ENCODE peak calls at places on chromosomes 4 and X, in four cellular contexts. One of them, this sample, is unnamed.

GRCh38 chr4:87270144-87270543 is 49.7 kb upstream of the KLHL8 start:
- DNase-seq in GM12878: no peak
- DNase-seq in H1: peak
- DNase-seq in HCT116: peak
- DNase-seq in this sample: peak

GRCh38 chrX:13110427-13111324 is 66.3 kb upstream of the FAM9C start:
- DNase-seq in HCT116: peak
- DNase-seq in H1: no peak
- DNase-seq in GM12878: no peak
- DNase-seq in this sample: no peak

GRCh38 chr4:4323705-4324534 is 33.9 kb downstream of the ZBTB49 start:
- DNase-seq in H1: no peak
- DNase-seq in GM12878: no peak
- DNase-seq in HCT116: no peak
- DNase-seq in this sample: peak

GRCh38 chr4:53490161-53490915 is 100.9 kb downstream of the LNX1 start:
- DNase-seq in H1: no peak
- DNase-seq in HCT116: no peak
- DNase-seq in GM12878: no peak
- DNase-seq in this sample: no peak

GRCh38 chr4:51843309-51844156 is 580 bp downstream of the DCUN1D4 start:
- DNase-seq in H1: no peak
- DNase-seq in GM12878: no peak
- DNase-seq in HCT116: no peak
- DNase-seq in this sample: peak

GRCh38 chr4:6474705-6475457 is 2.5 kb upstream of the PPP2R2C start:
- DNase-seq in H1: no peak
- DNase-seq in HCT116: no peak
- DNase-seq in GM12878: no peak
- DNase-seq in this sample: no peak

GRCh38 chr4:168832746-168833575 is 177.1 kb downstream of the CBR4 start:
- DNase-seq in H1: no peak
- DNase-seq in HCT116: no peak
- DNase-seq in GM12878: no peak
- DNase-seq in this sample: no peak

GRCh38 chr4:150056569-150056968 is 21.7 kb upstream of the DCLK2 start:
- DNase-seq in HCT116: no peak
- DNase-seq in H1: no peak
- DNase-seq in GM12878: no peak
- DNase-seq in this sample: no peak

GRCh38 chr4:173505924-173506779 is 23.9 kb downstream of the HAND2 start:
- DNase-seq in H1: no peak
- DNase-seq in HCT116: peak
- DNase-seq in GM12878: peak
- DNase-seq in this sample: peak
- TF ChIP-seq SIN3A in H1: no peak
- TF ChIP-seq SIN3A in HCT116: no peak
- TF ChIP-seq SIN3A in GM12878: no peak
- TF ChIP-seq SIN3A in this sample: no peak

DNA sequence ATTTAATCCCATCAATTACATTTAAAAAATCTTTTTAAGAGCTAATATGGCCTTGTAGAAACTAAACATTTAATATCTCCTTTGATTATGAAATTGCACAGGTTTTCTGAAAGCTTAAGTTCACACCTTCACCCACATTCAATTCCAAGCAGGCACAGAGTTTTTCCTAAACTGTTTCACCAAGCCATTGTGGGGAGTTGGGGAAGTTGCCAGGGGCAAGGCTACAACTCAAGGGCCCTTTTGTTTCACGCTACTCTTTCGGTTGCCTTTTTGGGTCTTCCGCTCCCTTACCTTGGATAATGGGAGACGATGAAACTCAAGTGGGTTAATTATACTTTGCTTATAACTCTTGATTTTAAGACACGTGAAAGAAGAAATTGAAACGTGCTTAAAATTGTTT is 33.3 kb downstream of the APBB2 start:
- DNase-seq in H1: no peak
- DNase-seq in HCT116: no peak
- DNase-seq in GM12878: no peak
- DNase-seq in this sample: no peak
- TF ChIP-seq JUND in H1: no peak
- TF ChIP-seq JUND in HCT116: no peak
- TF ChIP-seq JUND in GM12878: no peak
- TF ChIP-seq JUND in this sample: no peak

GRCh38 chr4:100190643-100191600 is 654 bp upstream of the DDIT4L start:
- DNase-seq in H1: no peak
- DNase-seq in HCT116: no peak
- DNase-seq in GM12878: no peak
- DNase-seq in this sample: no peak

GRCh38 chr4:100184787-100185186 is 5.5 kb downstream of the DDIT4L start:
- DNase-seq in H1: no peak
- DNase-seq in HCT116: no peak
- DNase-seq in GM12878: no peak
- DNase-seq in this sample: no peak

GRCh38 chr4:100188829-100189228 is 1.4 kb downstream of the DDIT4L start:
- DNase-seq in H1: no peak
- DNase-seq in GM12878: no peak
- DNase-seq in HCT116: no peak
- DNase-seq in this sample: no peak

GRCh38 chr4:100187781-100188180 is 2.5 kb downstream of the DDIT4L start:
- DNase-seq in GM12878: no peak
- DNase-seq in H1: no peak
- DNase-seq in HCT116: no peak
- DNase-seq in this sample: no peak

DNA sequence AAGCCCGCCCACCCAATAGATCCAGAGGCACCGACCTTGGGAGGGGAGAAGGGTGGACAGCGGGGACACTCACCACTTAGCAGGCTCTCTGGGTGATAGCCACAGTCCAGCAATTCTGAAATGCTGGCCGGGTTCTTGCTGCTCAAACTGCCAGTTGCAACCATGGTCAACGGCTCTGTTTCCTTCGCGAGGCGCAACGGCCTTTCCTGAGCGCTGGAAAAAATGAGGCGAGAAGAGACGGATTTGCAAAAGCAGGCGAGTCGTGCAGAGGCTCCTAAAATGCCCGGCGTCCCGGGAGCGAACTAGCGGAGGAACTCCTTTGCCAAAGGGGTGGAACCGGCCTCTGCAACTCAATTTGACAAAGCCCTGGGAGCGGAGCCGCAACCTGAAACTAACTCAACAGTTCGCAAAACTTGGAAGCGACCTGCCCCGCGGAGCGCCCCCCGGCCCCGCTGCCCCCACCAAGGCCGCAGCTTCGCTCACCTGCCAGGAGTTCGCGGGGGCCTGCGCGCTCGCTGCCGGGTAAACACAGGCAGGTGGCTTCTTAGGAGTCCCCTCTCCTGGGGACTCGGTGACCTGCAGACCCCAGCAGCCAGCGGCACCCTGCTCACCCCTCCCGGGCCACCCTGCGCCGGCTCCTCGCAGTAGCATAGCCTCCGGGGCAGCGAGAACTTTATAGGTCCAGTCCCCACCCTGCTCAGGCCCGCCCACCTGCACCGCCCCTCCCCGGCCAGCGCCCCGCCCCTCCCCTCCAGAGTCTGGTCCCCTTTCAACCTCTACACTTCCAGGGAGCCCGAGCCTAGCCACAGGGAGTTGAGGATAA is at the start of gene DDIT4L:
- DNase-seq in HCT116: peak
- DNase-seq in GM12878: no peak
- DNase-seq in H1: no peak
- DNase-seq in this sample: peak
- TF ChIP-seq EGR1 in HCT116: no peak
- TF ChIP-seq EGR1 in GM12878: no peak
- TF ChIP-seq EGR1 in H1: no peak
- TF ChIP-seq EGR1 in this sample: no peak

DNA sequence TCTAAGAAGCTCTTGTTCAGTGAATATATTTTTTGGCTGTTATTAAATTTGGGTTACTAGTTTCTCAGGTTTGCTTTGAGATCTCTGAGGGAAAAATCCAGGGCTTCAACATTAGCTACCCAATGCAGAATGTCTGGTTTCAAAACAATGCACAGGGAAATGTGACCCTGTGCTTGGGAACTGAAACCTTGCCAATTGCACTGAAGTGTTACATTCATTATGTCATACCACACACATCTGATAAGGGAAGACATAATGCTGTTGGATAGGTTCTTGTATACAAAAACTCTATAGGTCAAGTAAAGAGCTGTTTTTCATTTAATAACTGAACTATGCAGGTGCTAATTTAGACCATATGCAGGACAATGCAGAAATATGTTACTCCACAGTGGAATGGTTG is 345.3 kb upstream of the BMP3 start:
- DNase-seq in GM12878: no peak
- DNase-seq in HCT116: no peak
- DNase-seq in H1: no peak
- DNase-seq in this sample: no peak
- TF ChIP-seq SIN3A in GM12878: no peak
- TF ChIP-seq SIN3A in HCT116: no peak
- TF ChIP-seq SIN3A in H1: no peak
- TF ChIP-seq SIN3A in this sample: no peak

GRCh38 chrX:53080628-53081580 is 1.3 kb upstream of the TSPYL2 start:
- DNase-seq in HCT116: no peak
- DNase-seq in GM12878: no peak
- DNase-seq in H1: no peak
- DNase-seq in this sample: no peak
- TF ChIP-seq JUND in HCT116: no peak
- TF ChIP-seq JUND in GM12878: no peak
- TF ChIP-seq JUND in H1: no peak
- TF ChIP-seq JUND in this sample: no peak

GRCh38 chrX:348461-349117 is 30.0 kb upstream of the GTPBP6 start:
- DNase-seq in HCT116: no peak
- DNase-seq in GM12878: no peak
- DNase-seq in H1: no peak
- DNase-seq in this sample: no peak

GRCh38 chrX:345020-345925 is 26.7 kb upstream of the GTPBP6 start:
- DNase-seq in GM12878: no peak
- DNase-seq in HCT116: no peak
- DNase-seq in H1: no peak
- DNase-seq in this sample: no peak

GRCh38 chrX:344371-344901 is 25.8 kb upstream of the GTPBP6 start:
- DNase-seq in HCT116: no peak
- DNase-seq in GM12878: no peak
- DNase-seq in H1: no peak
- DNase-seq in this sample: no peak

GRCh38 chrX:347351-348117 is 28.9 kb upstream of the GTPBP6 start:
- DNase-seq in GM12878: no peak
- DNase-seq in HCT116: no peak
- DNase-seq in H1: no peak
- DNase-seq in this sample: no peak

DNA sequence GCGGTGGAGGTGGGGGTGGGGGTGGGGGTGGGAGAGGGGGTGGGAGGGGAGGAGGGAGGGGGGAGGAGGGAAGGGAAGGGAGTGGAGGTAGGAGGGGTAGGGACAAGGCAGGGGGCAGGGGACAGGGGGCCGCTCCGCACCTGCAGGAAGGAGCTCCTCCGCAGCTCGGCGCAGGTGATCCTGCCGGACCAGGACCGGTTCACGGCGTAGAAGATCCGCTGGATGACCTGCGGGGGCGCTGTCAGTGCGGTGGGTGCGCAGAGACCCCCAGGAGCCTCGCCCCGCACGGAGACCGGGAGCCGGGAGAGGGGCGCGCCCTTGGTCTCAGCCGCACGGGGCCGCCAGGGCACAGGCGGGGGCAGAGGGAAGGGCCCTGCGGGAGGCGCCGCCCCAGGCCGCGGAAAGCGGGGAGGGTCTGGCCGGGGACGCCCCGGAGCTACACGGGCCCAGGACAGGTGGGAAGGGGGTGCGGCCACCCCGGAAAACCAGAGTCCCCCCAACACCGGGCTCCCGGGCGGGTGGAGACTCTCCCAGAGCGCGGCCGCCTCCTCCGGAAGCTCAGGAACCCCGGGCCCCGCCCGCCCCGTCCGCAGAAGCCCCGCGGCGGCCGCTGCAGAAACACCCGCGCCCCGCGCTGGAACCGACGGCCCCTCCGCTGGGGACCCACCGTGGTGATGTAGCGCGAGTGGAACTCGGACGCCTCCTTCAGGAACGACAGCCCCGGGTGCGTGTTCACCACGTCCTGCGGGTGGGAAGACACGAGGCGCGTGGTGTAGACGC is 27.6 kb upstream of the GTPBP6 start:
- DNase-seq in GM12878: no peak
- DNase-seq in HCT116: no peak
- DNase-seq in H1: no peak
- DNase-seq in this sample: no peak
- TF ChIP-seq EGR1 in GM12878: no peak
- TF ChIP-seq EGR1 in HCT116: no peak
- TF ChIP-seq EGR1 in H1: no peak
- TF ChIP-seq EGR1 in this sample: no peak

GRCh38 chrX:46690818-46691217 is 68.1 kb downstream of the SLC9A7 start:
- DNase-seq in GM12878: no peak
- DNase-seq in H1: no peak
- DNase-seq in HCT116: no peak
- DNase-seq in this sample: no peak

GRCh38 chrX:46683023-46683422 is 75.9 kb downstream of the SLC9A7 start:
- DNase-seq in H1: no peak
- DNase-seq in GM12878: no peak
- DNase-seq in HCT116: no peak
- DNase-seq in this sample: no peak

GRCh38 chrX:46681849-46682248 is 77.1 kb downstream of the SLC9A7 start:
- DNase-seq in GM12878: no peak
- DNase-seq in HCT116: no peak
- DNase-seq in H1: no peak
- DNase-seq in this sample: no peak

GRCh38 chrX:46687619-46688018 is 71.3 kb downstream of the SLC9A7 start:
- DNase-seq in HCT116: no peak
- DNase-seq in GM12878: no peak
- DNase-seq in H1: no peak
- DNase-seq in this sample: no peak

DNA sequence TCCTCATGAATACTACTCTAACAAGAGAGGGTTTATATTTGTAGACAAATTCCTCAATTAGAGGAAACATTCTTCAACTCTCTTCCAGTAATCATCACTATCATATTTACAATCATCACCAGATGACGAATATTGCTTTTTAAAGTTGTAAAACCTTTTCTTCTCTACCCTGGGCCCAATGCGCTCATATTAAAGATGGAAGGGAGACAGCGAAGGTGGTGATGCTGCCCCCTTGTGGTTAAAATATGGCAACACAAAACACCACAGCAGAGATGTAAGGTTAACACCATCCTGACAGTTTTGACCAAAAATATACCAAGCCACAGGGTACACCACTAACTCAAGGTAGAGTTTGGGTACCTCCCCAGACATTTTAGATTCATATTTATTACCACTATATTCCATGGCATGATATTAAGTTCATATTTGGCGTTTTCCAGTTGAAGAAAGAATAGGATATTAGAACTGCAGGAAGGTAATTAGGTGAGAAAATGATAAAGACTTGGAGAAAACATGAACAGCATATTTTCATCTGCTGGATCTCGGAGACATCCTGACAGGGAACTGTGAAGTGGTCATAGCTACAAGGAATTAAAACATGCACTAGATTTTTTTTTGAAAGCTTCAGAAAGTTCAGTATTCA is 72.8 kb downstream of the SLC9A7 start:
- DNase-seq in HCT116: peak
- DNase-seq in H1: no peak
- DNase-seq in GM12878: no peak
- DNase-seq in this sample: peak
- TF ChIP-seq SIN3A in HCT116: no peak
- TF ChIP-seq SIN3A in H1: no peak
- TF ChIP-seq SIN3A in GM12878: no peak
- TF ChIP-seq SIN3A in this sample: no peak